ENCODE peak calls at places on chromosomes 13 and 19, in six cellular contexts. N is IMR-90, E is trophoblast cell, J is H9, D is H1, R is mesenchymal stem cell. W is an unnamed sample.
A peak's percentile ranks its signal among the peaks of the same experiment; 100 is the strongest.

GRCh38 chr13:112747256-112747655 is 57.4 kb downstream of the ATP11A start:
- DNase-seq in N (no peak), D (no peak), R (no peak), E (no peak), J (no peak), W (no peak)

GRCh38 chr13:100633461-100633860 is 41.1 kb downstream of the TMTC4 start:
- DNase-seq in D (no peak), R (peak; percentile 32), J (no peak), E (peak; percentile 50), N (peak; percentile 96), W (no peak)

GRCh38 chr19:35318679-35319448 is 10.1 kb upstream of the CD22 start:
- DNase-seq in E (peak; percentile 99), J (peak; percentile 25), N (peak; percentile 71), D (no peak), R (peak; percentile 72), W (no peak)

GRCh38 chr19:33446156-33446917 is 72.8 kb downstream of the CEBPG start:
- DNase-seq in D (no peak), R (no peak), E (no peak), N (peak; percentile 57), J (no peak), W (no peak)

GRCh38 chr13:110387451-110388140 is 80.5 kb downstream of the COL4A2 start:
- DNase-seq in N (peak; percentile 84), E (peak; percentile 61), R (peak; percentile 91), D (no peak), J (peak; percentile 73), W (no peak)

GRCh38 chr13:39968646-39969475 is 313.4 kb downstream of the COG6 start:
- DNase-seq in D (no peak), N (no peak), J (no peak), R (no peak), E (no peak), W (no peak)

GRCh38 chr13:31920301-31920818 is 111.2 kb upstream of the FRY start:
- DNase-seq in N (no peak), E (no peak), D (no peak), J (no peak), R (peak; percentile 32), W (no peak)

GRCh38 chr19:43809762-43810696 is 7.8 kb upstream of the LYPD5 start:
- DNase-seq in R (peak; percentile 66), N (peak; percentile 74), D (no peak), E (peak; percentile 22), J (no peak), W (no peak)

GRCh38 chr19:47509973-47510372 is 4.9 kb downstream of the NAPA start:
- DNase-seq in D (no peak), R (no peak), E (no peak), N (no peak), J (no peak), W (no peak)

GRCh38 chr13:46172531-46172991 is 9.4 kb downstream of the LCP1 start:
- DNase-seq in N (no peak), E (peak; percentile 41), D (no peak), J (no peak), R (no peak), W (no peak)

GRCh38 chr19:33225458-33225925 is at the start of gene SLC7A10:
- DNase-seq in J (no peak), D (no peak), R (no peak), E (no peak), N (no peak), W (no peak)

GRCh38 chr19:35612559-35613321 is at the start of gene HAUS5:
- DNase-seq in N (peak; percentile 87), J (peak; percentile 95), D (peak; percentile 81), R (peak; percentile 90), E (peak; percentile 95), W (peak; percentile 95)

GRCh38 chr19:17337675-17338439 is 504 bp downstream of the GTPBP3 start:
- DNase-seq in N (no peak), R (no peak), D (no peak), J (no peak), E (no peak), W (no peak)

GRCh38 chr13:51768378-51768921 is 35.5 kb downstream of the DHRS12 start:
- DNase-seq in N (no peak), E (no peak), D (no peak), J (peak; percentile 77), R (no peak), W (peak; percentile 18)

GRCh38 chr13:72590091-72590490 is 137.3 kb downstream of the MZT1 start:
- DNase-seq in J (no peak), E (no peak), D (no peak), R (no peak), N (no peak), W (no peak)

GRCh38 chr13:43935878-43936277 is 56.2 kb downstream of the LACC1 start:
- DNase-seq in D (no peak), R (peak; percentile 29), N (no peak), E (no peak), J (no peak), W (no peak)

GRCh38 chr13:79837741-79838450 is 356.9 kb downstream of the NDFIP2 start:
- DNase-seq in J (no peak), D (no peak), E (peak; percentile 73), N (peak; percentile 75), R (peak; percentile 79), W (no peak)

GRCh38 chr13:29402168-29402621 is 193.3 kb downstream of the SLC7A1 start:
- DNase-seq in N (peak; percentile 44), E (no peak), J (no peak), R (peak; percentile 47), D (no peak), W (no peak)

GRCh38 chr19:35154535-35155406 is at the start of gene FXYD5:
- DNase-seq in D (no peak), J (peak; percentile 69), R (peak; percentile 91), E (peak; percentile 77), N (peak; percentile 80), W (no peak)

DNA sequence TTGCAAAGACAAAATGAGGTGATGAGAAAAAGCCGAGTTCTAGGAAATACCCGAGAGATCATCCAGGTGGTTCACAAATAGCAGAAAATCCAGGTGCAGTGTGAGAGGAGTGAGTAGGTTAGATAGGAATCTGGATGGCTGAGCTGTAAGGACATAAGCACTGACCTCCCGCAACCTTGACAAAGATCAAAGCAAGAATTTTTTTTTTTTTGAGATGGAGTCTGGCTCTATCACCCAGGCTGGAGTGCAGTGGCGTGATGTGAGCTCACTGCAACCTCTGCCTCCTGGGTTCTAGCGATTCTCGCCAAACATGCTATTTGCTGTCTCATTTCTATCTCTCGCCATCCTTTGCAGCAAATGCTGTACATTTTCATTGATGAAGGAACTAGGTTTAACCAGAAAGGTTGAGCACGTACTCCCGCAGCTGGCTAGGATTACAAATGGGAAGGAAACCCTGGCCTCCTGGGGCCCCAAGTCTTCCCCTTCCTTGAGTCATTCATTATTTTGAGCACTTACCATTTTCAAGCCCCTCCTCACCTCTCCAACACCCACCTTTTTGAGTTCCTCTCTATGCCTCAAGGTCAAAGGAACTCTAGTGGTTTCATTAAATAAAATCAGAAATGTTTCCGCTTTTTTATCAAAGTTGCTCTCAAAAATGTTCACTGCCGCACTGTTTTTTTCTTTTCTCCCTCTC is 38.8 kb downstream of the NLRP12 start:
- DNase-seq in D (no peak), R (no peak), N (no peak), J (no peak), E (peak; percentile 82), W (no peak)
- H2BK120ac ChIP-seq in D (peak overlapping the region; percentile 8), R (no peak overlapping the region), N (no peak overlapping the region), J (no peak overlapping the region), E (peak overlapping the region; percentile 80), W (no peak overlapping the region)

DNA sequence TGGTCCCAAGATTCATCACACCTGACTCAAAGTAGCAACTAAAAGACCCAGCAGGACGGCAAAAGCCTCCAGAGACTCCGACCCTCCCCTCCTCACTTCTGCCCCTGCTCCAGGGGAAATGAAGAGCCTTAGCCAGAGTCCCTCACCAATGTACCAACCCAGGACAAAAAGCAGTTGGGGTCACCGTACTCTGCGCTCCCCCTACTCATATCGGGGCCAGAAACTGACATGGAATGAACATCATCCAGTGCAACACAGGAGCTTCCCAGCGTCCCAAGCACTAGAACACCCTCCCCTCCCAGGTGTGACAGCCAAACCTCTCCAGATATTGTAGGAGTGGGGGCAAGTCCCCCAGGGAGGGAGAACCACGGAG is 1.7 kb downstream of the EEF2 start:
- DNase-seq in E (no peak), R (no peak), J (no peak), N (no peak), D (no peak), W (no peak)
- H4K91ac ChIP-seq in E (no peak overlapping the region), R (no peak overlapping the region), J (no peak overlapping the region), N (no peak overlapping the region), D (no peak overlapping the region), W (no peak overlapping the region)

GRCh38 chr19:49851456-49852259 is 699 bp downstream of the PTOV1 start:
- DNase-seq in E (peak; percentile 52), D (no peak), R (no peak), N (no peak), J (peak; percentile 82), W (no peak)
- H2BK120ac ChIP-seq in E (peak overlapping the region; percentile 72), D (no peak overlapping the region), R (peak overlapping the region; percentile 88), N (no peak overlapping the region), J (no peak overlapping the region), W (no peak overlapping the region)

DNA sequence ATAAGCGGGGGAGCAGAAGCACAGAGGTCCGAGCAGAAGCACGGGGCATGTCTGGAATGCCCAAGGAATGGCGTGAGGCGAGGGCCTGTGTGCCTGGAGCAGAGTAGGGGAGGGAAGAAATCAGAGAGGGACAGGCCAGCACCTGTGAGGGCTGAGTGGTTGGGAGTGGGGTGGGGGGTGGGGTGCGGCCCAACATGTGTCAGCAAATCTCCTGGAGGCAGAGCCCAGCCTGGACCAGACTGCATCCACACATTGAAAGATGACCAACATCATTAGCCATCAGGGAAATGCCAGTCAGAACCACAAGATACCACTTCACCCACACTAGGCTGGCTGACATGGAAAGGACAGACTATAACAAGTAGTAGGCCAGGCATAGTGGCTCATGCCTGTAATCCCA is 11.2 kb downstream of the CLASRP start:
- DNase-seq in R (no peak), D (no peak), J (no peak), N (no peak), E (no peak), W (no peak)
- H4K91ac ChIP-seq in R (no peak overlapping the region), D (no peak overlapping the region), J (no peak overlapping the region), N (no peak overlapping the region), E (no peak overlapping the region), W (no peak overlapping the region)

GRCh38 chr19:39402417-39403297 is 4.0 kb upstream of the ZFP36 start:
- DNase-seq in N (peak; percentile 93), E (peak; percentile 86), R (peak; percentile 96), D (no peak), J (peak; percentile 91), W (peak; percentile 83)
- H2BK120ac ChIP-seq in N (peak overlapping the region; percentile 98), E (peak overlapping the region; percentile 94), R (peak overlapping the region; percentile 100), D (peak overlapping the region; percentile 67), J (peak overlapping the region; percentile 97), W (peak overlapping the region; percentile 98)

GRCh38 chr19:23403581-23404324 is 8.5 kb upstream of the ZNF91 start:
- DNase-seq in D (no peak), R (no peak), N (no peak), J (no peak), E (no peak), W (no peak)
- H4K91ac ChIP-seq in D (no peak overlapping the region), R (no peak overlapping the region), N (no peak overlapping the region), J (no peak overlapping the region), E (no peak overlapping the region), W (no peak overlapping the region)